ENCODE peak calls at places on chromosomes 16 and 17, in seven cellular contexts. One of them, this sample, is unnamed.

GRCh38 chr17:55758171-55758570 is 7.3 kb downstream of the PCTP start:
- DNase-seq in K562: no peak
- DNase-seq in sigmoid colon: no peak
- DNase-seq in stomach: no peak
- DNase-seq in GM12891: no peak
- DNase-seq in HL-60: no peak
- DNase-seq in spleen: no peak
- DNase-seq in this sample: no peak

GRCh38 chr17:37488009-37488604 is 1.6 kb upstream of the DUSP14 start:
- DNase-seq in K562: peak
- DNase-seq in HL-60: peak
- DNase-seq in stomach: no peak
- DNase-seq in GM12891: no peak
- DNase-seq in spleen: no peak
- DNase-seq in sigmoid colon: no peak
- DNase-seq in this sample: no peak

GRCh38 chr17:38404174-38404943 is 23.9 kb upstream of the ARHGAP23 start:
- DNase-seq in GM12891: no peak
- DNase-seq in spleen: no peak
- DNase-seq in sigmoid colon: no peak
- DNase-seq in stomach: no peak
- DNase-seq in K562: no peak
- DNase-seq in HL-60: no peak
- DNase-seq in this sample: no peak

GRCh38 chr17:75749545-75750389 is 15.2 kb downstream of the GALK1 start:
- DNase-seq in GM12891: peak
- DNase-seq in sigmoid colon: peak
- DNase-seq in spleen: peak
- DNase-seq in HL-60: peak
- DNase-seq in stomach: peak
- DNase-seq in K562: peak
- DNase-seq in this sample: peak

GRCh38 chr16:11196286-11196828 is 59.6 kb downstream of the SOCS1 start:
- DNase-seq in spleen: no peak
- DNase-seq in HL-60: no peak
- DNase-seq in GM12891: no peak
- DNase-seq in stomach: no peak
- DNase-seq in sigmoid colon: no peak
- DNase-seq in K562: no peak
- DNase-seq in this sample: no peak

GRCh38 chr17:6539871-6540270 is 16.5 kb downstream of the PITPNM3 start:
- DNase-seq in stomach: no peak
- DNase-seq in K562: no peak
- DNase-seq in HL-60: no peak
- DNase-seq in sigmoid colon: peak
- DNase-seq in GM12891: no peak
- DNase-seq in spleen: peak
- DNase-seq in this sample: no peak

GRCh38 chr16:85481738-85482137 is 131.4 kb upstream of the GSE1 start:
- DNase-seq in stomach: no peak
- DNase-seq in K562: no peak
- DNase-seq in spleen: no peak
- DNase-seq in GM12891: no peak
- DNase-seq in sigmoid colon: no peak
- DNase-seq in HL-60: no peak
- DNase-seq in this sample: no peak

GRCh38 chr17:46191332-46192210 is 1.7 kb downstream of the KANSL1 start:
- DNase-seq in spleen: no peak
- DNase-seq in GM12891: no peak
- DNase-seq in K562: peak
- DNase-seq in sigmoid colon: no peak
- DNase-seq in stomach: no peak
- DNase-seq in HL-60: peak
- DNase-seq in this sample: peak

GRCh38 chr17:49390548-49391324 is 23.9 kb downstream of the PHB1 start:
- DNase-seq in HL-60: peak
- DNase-seq in GM12891: no peak
- DNase-seq in spleen: peak
- DNase-seq in stomach: peak
- DNase-seq in sigmoid colon: no peak
- DNase-seq in K562: peak
- DNase-seq in this sample: peak

GRCh38 chr17:21377821-21378396 is 1.8 kb downstream of the KCNJ12 start:
- DNase-seq in GM12891: no peak
- DNase-seq in spleen: no peak
- DNase-seq in sigmoid colon: no peak
- DNase-seq in K562: no peak
- DNase-seq in stomach: no peak
- DNase-seq in HL-60: no peak
- DNase-seq in this sample: no peak

GRCh38 chr17:15124746-15125145 is 140.4 kb downstream of the PMP22 start:
- DNase-seq in spleen: no peak
- DNase-seq in stomach: no peak
- DNase-seq in K562: no peak
- DNase-seq in sigmoid colon: no peak
- DNase-seq in GM12891: no peak
- DNase-seq in HL-60: no peak
- DNase-seq in this sample: no peak

GRCh38 chr16:71669926-71670536 is 44.0 kb downstream of the MARVELD3 start:
- DNase-seq in HL-60: no peak
- DNase-seq in GM12891: no peak
- DNase-seq in sigmoid colon: no peak
- DNase-seq in stomach: no peak
- DNase-seq in spleen: no peak
- DNase-seq in K562: no peak
- DNase-seq in this sample: no peak

GRCh38 chr17:27303734-27304133 is 9.8 kb downstream of the WSB1 start:
- DNase-seq in stomach: no peak
- DNase-seq in spleen: no peak
- DNase-seq in K562: no peak
- DNase-seq in sigmoid colon: no peak
- DNase-seq in HL-60: no peak
- DNase-seq in GM12891: no peak
- DNase-seq in this sample: no peak

GRCh38 chr17:45345554-45346254 is 28.9 kb upstream of the MAP3K14 start:
- DNase-seq in sigmoid colon: peak
- DNase-seq in stomach: no peak
- DNase-seq in GM12891: no peak
- DNase-seq in spleen: no peak
- DNase-seq in K562: peak
- DNase-seq in HL-60: peak
- DNase-seq in this sample: peak

GRCh38 chr16:16042076-16042475 is 92.7 kb downstream of the ABCC1 start:
- DNase-seq in spleen: no peak
- DNase-seq in GM12891: no peak
- DNase-seq in stomach: peak
- DNase-seq in sigmoid colon: no peak
- DNase-seq in K562: no peak
- DNase-seq in HL-60: no peak
- DNase-seq in this sample: no peak

GRCh38 chr17:3918372-3919122 is 2.3 kb upstream of the P2RX1 start:
- DNase-seq in sigmoid colon: no peak
- DNase-seq in K562: peak
- DNase-seq in GM12891: no peak
- DNase-seq in HL-60: no peak
- DNase-seq in spleen: no peak
- DNase-seq in stomach: no peak
- DNase-seq in this sample: no peak

GRCh38 chr16:58501242-58502131 is 1.5 kb downstream of the NDRG4 start:
- DNase-seq in stomach: peak
- DNase-seq in sigmoid colon: peak
- DNase-seq in K562: peak
- DNase-seq in spleen: peak
- DNase-seq in GM12891: no peak
- DNase-seq in HL-60: no peak
- DNase-seq in this sample: peak

GRCh38 chr16:89923640-89924297 is 627 bp downstream of the TUBB3 start:
- DNase-seq in GM12891: no peak
- DNase-seq in stomach: no peak
- DNase-seq in sigmoid colon: no peak
- DNase-seq in K562: no peak
- DNase-seq in spleen: no peak
- DNase-seq in HL-60: no peak
- DNase-seq in this sample: no peak

GRCh38 chr17:16363749-16364536 is 10.7 kb upstream of the CENPV start:
- DNase-seq in HL-60: peak
- DNase-seq in stomach: peak
- DNase-seq in GM12891: peak
- DNase-seq in spleen: peak
- DNase-seq in K562: peak
- DNase-seq in sigmoid colon: peak
- DNase-seq in this sample: peak

GRCh38 chr17:55492951-55493350 is 18.3 kb downstream of the SMIM36 start:
- DNase-seq in sigmoid colon: no peak
- DNase-seq in stomach: no peak
- DNase-seq in HL-60: no peak
- DNase-seq in spleen: no peak
- DNase-seq in K562: no peak
- DNase-seq in GM12891: no peak
- DNase-seq in this sample: no peak

GRCh38 chr16:25012525-25012991 is 2.6 kb downstream of the ARHGAP17 start:
- DNase-seq in stomach: no peak
- DNase-seq in spleen: no peak
- DNase-seq in HL-60: no peak
- DNase-seq in GM12891: no peak
- DNase-seq in sigmoid colon: no peak
- DNase-seq in K562: no peak
- DNase-seq in this sample: peak

GRCh38 chr17:28982191-28982793 is 23.5 kb downstream of the SEZ6 start:
- DNase-seq in sigmoid colon: no peak
- DNase-seq in GM12891: peak
- DNase-seq in HL-60: peak
- DNase-seq in spleen: peak
- DNase-seq in K562: no peak
- DNase-seq in stomach: no peak
- DNase-seq in this sample: peak

GRCh38 chr16:48409839-48410610 is 24.8 kb upstream of the SIAH1 start:
- DNase-seq in GM12891: no peak
- DNase-seq in sigmoid colon: no peak
- DNase-seq in HL-60: peak
- DNase-seq in stomach: peak
- DNase-seq in spleen: no peak
- DNase-seq in K562: peak
- DNase-seq in this sample: peak

GRCh38 chr16:66618588-66618987 is 14.1 kb downstream of the CMTM3 start:
- DNase-seq in GM12891: no peak
- DNase-seq in spleen: peak
- DNase-seq in HL-60: no peak
- DNase-seq in K562: no peak
- DNase-seq in sigmoid colon: no peak
- DNase-seq in stomach: no peak
- DNase-seq in this sample: no peak

GRCh38 chr17:53627511-53627910 is 195.2 kb upstream of the KIF2B start:
- DNase-seq in stomach: no peak
- DNase-seq in spleen: no peak
- DNase-seq in K562: no peak
- DNase-seq in GM12891: no peak
- DNase-seq in HL-60: no peak
- DNase-seq in sigmoid colon: no peak
- DNase-seq in this sample: no peak

GRCh38 chr17:41717408-41718286 is 5.5 kb downstream of the GAST start:
- DNase-seq in spleen: no peak
- DNase-seq in stomach: no peak
- DNase-seq in GM12891: no peak
- DNase-seq in sigmoid colon: no peak
- DNase-seq in HL-60: peak
- DNase-seq in K562: no peak
- DNase-seq in this sample: no peak

GRCh38 chr17:6786618-6787017 is 10.6 kb downstream of the FBXO39 start:
- DNase-seq in spleen: no peak
- DNase-seq in HL-60: no peak
- DNase-seq in K562: no peak
- DNase-seq in GM12891: no peak
- DNase-seq in stomach: no peak
- DNase-seq in sigmoid colon: no peak
- DNase-seq in this sample: no peak

GRCh38 chr17:82228842-82229685 is at the start of gene SLC16A3:
- DNase-seq in HL-60: peak
- DNase-seq in sigmoid colon: peak
- DNase-seq in GM12891: peak
- DNase-seq in K562: no peak
- DNase-seq in stomach: peak
- DNase-seq in spleen: peak
- DNase-seq in this sample: peak
- TF ChIP-seq POLR2AphosphoS5 in HL-60: peak
- TF ChIP-seq POLR2AphosphoS5 in sigmoid colon: peak
- TF ChIP-seq POLR2AphosphoS5 in GM12891: peak
- TF ChIP-seq POLR2AphosphoS5 in K562: no peak
- TF ChIP-seq POLR2AphosphoS5 in stomach: peak
- TF ChIP-seq POLR2AphosphoS5 in spleen: peak
- TF ChIP-seq POLR2AphosphoS5 in this sample: peak

GRCh38 chr17:9299695-9300094 is 275.9 kb downstream of the STX8 start:
- DNase-seq in spleen: no peak
- DNase-seq in sigmoid colon: no peak
- DNase-seq in K562: no peak
- DNase-seq in HL-60: no peak
- DNase-seq in GM12891: no peak
- DNase-seq in stomach: no peak
- DNase-seq in this sample: no peak
- TF ChIP-seq POLR2AphosphoS5 in spleen: no peak
- TF ChIP-seq POLR2AphosphoS5 in sigmoid colon: no peak
- TF ChIP-seq POLR2AphosphoS5 in K562: no peak
- TF ChIP-seq POLR2AphosphoS5 in HL-60: no peak
- TF ChIP-seq POLR2AphosphoS5 in GM12891: no peak
- TF ChIP-seq POLR2AphosphoS5 in stomach: no peak
- TF ChIP-seq POLR2AphosphoS5 in this sample: no peak

GRCh38 chr17:77117415-77117814 is 23.4 kb upstream of the SEC14L1 start:
- DNase-seq in sigmoid colon: no peak
- DNase-seq in spleen: no peak
- DNase-seq in HL-60: no peak
- DNase-seq in K562: no peak
- DNase-seq in GM12891: no peak
- DNase-seq in stomach: no peak
- DNase-seq in this sample: no peak
- TF ChIP-seq POLR2AphosphoS5 in sigmoid colon: no peak
- TF ChIP-seq POLR2AphosphoS5 in spleen: no peak
- TF ChIP-seq POLR2AphosphoS5 in HL-60: no peak
- TF ChIP-seq POLR2AphosphoS5 in K562: no peak
- TF ChIP-seq POLR2AphosphoS5 in GM12891: no peak
- TF ChIP-seq POLR2AphosphoS5 in stomach: no peak
- TF ChIP-seq POLR2AphosphoS5 in this sample: no peak

DNA sequence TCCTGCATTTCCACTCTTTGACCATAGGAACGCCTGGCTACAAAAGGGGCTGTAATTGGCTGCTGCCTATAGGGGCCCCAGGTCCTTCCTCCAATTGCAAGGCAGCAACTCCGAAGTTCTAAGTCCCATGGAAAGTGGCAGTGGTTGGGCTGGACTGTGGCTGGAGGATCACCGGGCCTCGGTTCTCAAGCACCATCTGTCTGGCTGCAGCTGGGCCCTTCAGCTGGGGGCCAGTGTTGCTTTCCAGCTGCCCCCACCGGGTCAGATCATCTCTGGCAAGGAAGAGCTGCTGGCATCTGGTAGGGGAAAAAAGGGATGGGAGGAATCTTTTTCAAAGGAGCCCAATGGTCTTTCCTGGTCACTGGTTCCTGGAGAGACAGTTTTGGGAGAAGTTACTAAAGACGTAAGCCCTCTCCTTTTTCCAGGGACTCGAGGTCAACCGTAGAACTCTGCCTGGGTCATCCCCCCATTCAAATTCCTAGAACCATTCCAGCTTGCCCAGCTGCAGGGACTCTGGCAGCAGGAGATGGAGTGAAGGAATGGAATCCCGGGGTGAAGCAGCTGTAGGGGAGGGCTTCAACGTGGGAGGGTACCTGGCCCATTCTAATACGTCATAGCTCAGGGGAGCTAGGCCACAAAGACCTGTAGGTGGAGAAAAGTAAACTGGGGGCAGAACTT is 13.3 kb upstream of the MRPS23 start:
- DNase-seq in spleen: no peak
- DNase-seq in sigmoid colon: peak
- DNase-seq in HL-60: no peak
- DNase-seq in stomach: no peak
- DNase-seq in GM12891: no peak
- DNase-seq in K562: peak
- DNase-seq in this sample: no peak
- TF ChIP-seq POLR2AphosphoS5 in spleen: no peak
- TF ChIP-seq POLR2AphosphoS5 in sigmoid colon: no peak
- TF ChIP-seq POLR2AphosphoS5 in HL-60: no peak
- TF ChIP-seq POLR2AphosphoS5 in stomach: no peak
- TF ChIP-seq POLR2AphosphoS5 in GM12891: no peak
- TF ChIP-seq POLR2AphosphoS5 in K562: no peak
- TF ChIP-seq POLR2AphosphoS5 in this sample: no peak

This sample was measured in transverse colon.